ENCODE peak calls at places on chromosome 1, in nine cellular contexts. Q is stimulated activated naive CD8-positive, alpha-beta T cell treated with anti-CD3 and anti-CD28 coated beads, Interleukin-15, Interleukin-2, amounts not matched to agents 100 U/mL and 50 U/mL, for 24 hours; W is stimulated activated CD4-positive, alpha-beta T cell treated with anti-CD3 and anti-CD28 coated beads, Interleukin-4, amount 100 ng/mL, for 4 hours; P is stimulated activated CD8-positive, alpha-beta memory T cell treated with anti-CD3 and anti-CD28 coated beads, Interleukin-4, amount 100 ng/mL, for 1 hour; U is NCI-H774; S is ovary; Y is GM12865; O is ACHN; V is caudate nucleus. K is an unnamed sample.

GRCh38 chr1:43137445-43138052 is 34.5 kb downstream of the EBNA1BP2 start:
- DNase-seq in Q (no peak), W (no peak), P (no peak), U (no peak), S (no peak), Y (no peak), O (no peak), V (no peak), K (no peak)

GRCh38 chr1:157189096-157189495 is 50.9 kb upstream of the ETV3 start:
- DNase-seq in Q (no peak), W (no peak), P (no peak), U (no peak), S (no peak), Y (no peak), O (no peak), V (no peak), K (no peak)

GRCh38 chr1:168509875-168510594 is 33.8 kb downstream of the XCL2 start:
- DNase-seq in Q (peak; percentile 69), W (no peak), P (no peak), U (no peak), S (no peak), Y (peak; percentile 89), O (no peak), V (no peak), K (no peak)

GRCh38 chr1:111956155-111956817 is 33.2 kb downstream of the KCND3 start:
- DNase-seq in Q (no peak), W (no peak), P (no peak), U (no peak), S (no peak), Y (no peak), O (no peak), V (peak; percentile 23), K (no peak)

GRCh38 chr1:3609016-3609768 is 2.1 kb downstream of the MEGF6 start:
- DNase-seq in Q (no peak), W (no peak), P (no peak), U (no peak), S (no peak), Y (no peak), O (no peak), V (no peak), K (no peak)

GRCh38 chr1:109980324-109981127 is 4.0 kb upstream of the AHCYL1 start:
- DNase-seq in Q (peak; percentile 14), W (peak; percentile 10), P (no peak), U (peak; percentile 16), S (no peak), Y (peak; percentile 42), O (peak; percentile 41), V (no peak), K (no peak)

GRCh38 chr1:156705918-156706646 is 699 bp upstream of the CRABP2 start:
- DNase-seq in Q (peak; percentile 85), W (peak; percentile 54), P (peak; percentile 47), U (peak; percentile 16), S (peak; percentile 83), Y (peak; percentile 54), O (peak; percentile 66), V (peak; percentile 44), K (peak; percentile 74)

GRCh38 chr1:103125219-103125618 is 16.9 kb upstream of the COL11A1 start:
- DNase-seq in Q (no peak), W (no peak), P (no peak), U (no peak), S (no peak), Y (no peak), O (no peak), V (no peak), K (no peak)

GRCh38 chr1:238099871-238100270 is 209.1 kb upstream of the ZP4 start:
- DNase-seq in Q (no peak), W (no peak), P (no peak), U (no peak), S (no peak), Y (no peak), O (peak; percentile 4), V (no peak), K (no peak)

GRCh38 chr1:48873944-48874343 is 97.3 kb upstream of the BEND5 start:
- DNase-seq in Q (no peak), W (no peak), P (no peak), U (no peak), S (no peak), Y (no peak), O (no peak), V (no peak), K (no peak)

GRCh38 chr1:228376651-228377631 is 29.7 kb downstream of the TRIM11 start:
- DNase-seq in Q (no peak), W (no peak), P (no peak), U (no peak), S (peak; percentile 16), Y (no peak), O (no peak), V (no peak), K (no peak)

GRCh38 chr1:194570449-194570848 is 1384.0 kb upstream of the B3GALT2 start:
- DNase-seq in Q (no peak), W (no peak), P (no peak), U (no peak), S (no peak), Y (no peak), O (no peak), V (no peak), K (no peak)

GRCh38 chr1:34825455-34826081 is 32.8 kb downstream of the GJA4 start:
- DNase-seq in Q (no peak), W (no peak), P (no peak), U (peak; percentile 13), S (no peak), Y (no peak), O (no peak), V (no peak), K (no peak)

GRCh38 chr1:158537609-158538008 is 16.6 kb downstream of the OR6Y1 start:
- DNase-seq in Q (no peak), W (no peak), P (no peak), U (no peak), S (no peak), Y (no peak), O (no peak), V (no peak), K (no peak)

GRCh38 chr1:168430348-168430747 is 113.4 kb downstream of the XCL2 start:
- DNase-seq in Q (no peak), W (no peak), P (no peak), U (no peak), S (no peak), Y (no peak), O (no peak), V (no peak), K (no peak)

GRCh38 chr1:55650449-55650848 is 435.3 kb upstream of the USP24 start:
- DNase-seq in Q (no peak), W (no peak), P (no peak), U (no peak), S (no peak), Y (no peak), O (no peak), V (no peak), K (no peak)

K was measured in germinal center.